ENCODE peak calls at places on chromosomes 13 and 19, in five cellular contexts. N is H1, K is HepG2, P is K562, R is GM12878. X is an unnamed sample.

GRCh38 chr13:25203256-25203794 is 31.2 kb upstream of the AMER2 start:
- DNase-seq in N (no peak), K (no peak), P (no peak), R (no peak), X (no peak)

GRCh38 chr19:13623686-13624405 is 117.6 kb upstream of the CACNA1A start:
- DNase-seq in N (no peak), K (no peak), P (no peak), R (no peak), X (no peak)

GRCh38 chr13:90633849-90634248 is 713.6 kb upstream of the MIR17HG start:
- DNase-seq in N (no peak), K (no peak), P (no peak), R (no peak), X (no peak)

GRCh38 chr19:12995596-12996541 is 594 bp downstream of the NFIX start:
- DNase-seq in N (no peak), K (no peak), P (peak; percentile 79), R (no peak), X (no peak)

GRCh38 chr13:98939552-98940306 is 38.1 kb downstream of the DOCK9 start:
- DNase-seq in N (no peak), K (no peak), P (no peak), R (no peak), X (no peak)

GRCh38 chr19:6796278-6796677 is 23.8 kb downstream of the VAV1 start:
- DNase-seq in N (no peak), K (no peak), P (no peak), R (no peak), X (no peak)

GRCh38 chr19:13718733-13719132 is 45.6 kb upstream of the MRI1 start:
- DNase-seq in N (no peak), K (no peak), P (no peak), R (no peak), X (no peak)

GRCh38 chr19:50835103-50835784 is 1.9 kb upstream of the KLK15 start:
- DNase-seq in N (no peak), K (no peak), P (no peak), R (no peak), X (no peak)

GRCh38 chr13:94722596-94722995 is 10.3 kb upstream of the SOX21 start:
- DNase-seq in N (no peak), K (no peak), P (no peak), R (no peak), X (no peak)

GRCh38 chr13:66895780-66896179 is 334.4 kb downstream of the PCDH9 start:
- DNase-seq in N (no peak), K (no peak), P (no peak), R (no peak), X (no peak)

GRCh38 chr19:8250596-8250995 is 41.4 kb downstream of the CERS4 start:
- DNase-seq in N (no peak), K (no peak), P (no peak), R (no peak), X (no peak)

GRCh38 chr19:11324079-11324661 is 15.3 kb downstream of the RAB3D start:
- DNase-seq in N (no peak), K (peak; percentile 86), P (peak; percentile 37), R (peak; percentile 71), X (no peak)

GRCh38 chr19:34513767-34514166 is 32.2 kb downstream of the WTIP start:
- DNase-seq in N (no peak), K (no peak), P (no peak), R (no peak), X (no peak)

GRCh38 chr13:90594694-90595093 is 752.8 kb upstream of the MIR17HG start:
- DNase-seq in N (no peak), K (no peak), P (no peak), R (no peak), X (no peak)

GRCh38 chr13:101384929-101385328 is 31.4 kb downstream of the NALCN start:
- DNase-seq in N (no peak), K (no peak), P (no peak), R (no peak), X (no peak)

GRCh38 chr13:50543767-50544166 is 299.7 kb downstream of the DLEU7 start:
- DNase-seq in N (no peak), K (no peak), P (no peak), R (no peak), X (no peak)

GRCh38 chr19:11227201-11227886 is 12.1 kb upstream of the ANGPTL8 start:
- DNase-seq in N (peak; percentile 94), K (peak; percentile 27), P (peak; percentile 92), R (no peak), X (peak; percentile 62)

GRCh38 chr13:24671367-24672117 is 8.7 kb upstream of the ATP12A start:
- DNase-seq in N (no peak), K (peak; percentile 54), P (peak; percentile 22), R (no peak), X (peak; percentile 67)

GRCh38 chr13:98998831-98999634 is 21.2 kb upstream of the DOCK9 start:
- DNase-seq in N (no peak), K (no peak), P (no peak), R (peak; percentile 41), X (no peak)

GRCh38 chr19:8840708-8841107 is 8.5 kb downstream of the MBD3L1 start:
- DNase-seq in N (no peak), K (no peak), P (no peak), R (no peak), X (no peak)

GRCh38 chr13:36666482-36667264 is 7.1 kb upstream of the SERTM1 start:
- DNase-seq in N (no peak), K (no peak), P (no peak), R (no peak), X (no peak)

GRCh38 chr13:44116562-44117315 is 237.0 kb downstream of the LACC1 start:
- DNase-seq in N (peak; percentile 47), K (no peak), P (no peak), R (no peak), X (no peak)

GRCh38 chr19:48999481-49000325 is 6.0 kb downstream of the RUVBL2 start:
- DNase-seq in N (peak; percentile 88), K (no peak), P (peak; percentile 60), R (no peak), X (no peak)

GRCh38 chr13:97018029-97018819 is 23.9 kb upstream of the OXGR1 start:
- DNase-seq in N (peak; percentile 58), K (peak; percentile 36), P (peak; percentile 16), R (no peak), X (peak; percentile 52)

GRCh38 chr13:23427342-23428182 is 5.9 kb downstream of the SACS start:
- DNase-seq in N (peak; percentile 35), K (peak; percentile 5), P (no peak), R (no peak), X (no peak)

GRCh38 chr19:34539396-34539795 is 57.8 kb downstream of the WTIP start:
- DNase-seq in N (no peak), K (no peak), P (no peak), R (no peak), X (no peak)

GRCh38 chr19:1773173-1773572 is 19.9 kb downstream of the ONECUT3 start:
- DNase-seq in N (no peak), K (no peak), P (no peak), R (no peak), X (peak; percentile 83)

GRCh38 chr13:36293497-36293896 is 4.1 kb downstream of the CCDC169 start:
- DNase-seq in N (no peak), K (no peak), P (no peak), R (no peak), X (no peak)

GRCh38 chr13:101970339-101970738 is 431.5 kb downstream of the FGF14 start:
- DNase-seq in N (no peak), K (no peak), P (no peak), R (no peak), X (no peak)

GRCh38 chr19:41327076-41327475 is 17.1 kb downstream of the CCDC97 start:
- DNase-seq in N (no peak), K (no peak), P (no peak), R (no peak), X (no peak)

GRCh38 chr13:76820759-76821158 is 65.4 kb downstream of the KCTD12 start:
- DNase-seq in N (no peak), K (no peak), P (no peak), R (no peak), X (no peak)

GRCh38 chr19:48874309-48875135 is 2.3 kb downstream of the PPP1R15A start:
- DNase-seq in N (no peak), K (no peak), P (peak; percentile 38), R (no peak), X (no peak)

GRCh38 chr13:111516712-111517640 is 196.5 kb downstream of the TEX29 start:
- DNase-seq in N (no peak), K (no peak), P (no peak), R (no peak), X (no peak)

GRCh38 chr19:11205939-11206570 is 8.7 kb upstream of the KANK2 start:
- DNase-seq in N (no peak), K (no peak), P (no peak), R (peak; percentile 47), X (no peak)

GRCh38 chr13:113527272-113527958 is 36.9 kb upstream of the DCUN1D2 start:
- DNase-seq in N (no peak), K (no peak), P (no peak), R (no peak), X (no peak)
- TF ChIP-seq SRF in N (no peak), K (no peak), P (no peak), R (no peak), X (no peak)

GRCh38 chr19:58262922-58263296 is 15.8 kb upstream of the ZNF8 start:
- DNase-seq in N (no peak), K (no peak), P (no peak), R (no peak), X (no peak)

GRCh38 chr19:58265100-58265499 is 13.7 kb upstream of the ZNF8 start:
- DNase-seq in N (no peak), K (no peak), P (no peak), R (no peak), X (no peak)

GRCh38 chr19:58268344-58268743 is 10.4 kb upstream of the ZNF8 start:
- DNase-seq in N (no peak), K (no peak), P (no peak), R (no peak), X (no peak)
- H3K9me3 ChIP-seq in N (peaks cover 32% of the 10 kb centered on the region), K (peaks cover 89% of the 10 kb centered on the region), P (peaks cover 48% of the 10 kb centered on the region), R (peaks cover 27% of the 10 kb centered on the region), X (peaks cover 15% of the 10 kb centered on the region)

DNA sequence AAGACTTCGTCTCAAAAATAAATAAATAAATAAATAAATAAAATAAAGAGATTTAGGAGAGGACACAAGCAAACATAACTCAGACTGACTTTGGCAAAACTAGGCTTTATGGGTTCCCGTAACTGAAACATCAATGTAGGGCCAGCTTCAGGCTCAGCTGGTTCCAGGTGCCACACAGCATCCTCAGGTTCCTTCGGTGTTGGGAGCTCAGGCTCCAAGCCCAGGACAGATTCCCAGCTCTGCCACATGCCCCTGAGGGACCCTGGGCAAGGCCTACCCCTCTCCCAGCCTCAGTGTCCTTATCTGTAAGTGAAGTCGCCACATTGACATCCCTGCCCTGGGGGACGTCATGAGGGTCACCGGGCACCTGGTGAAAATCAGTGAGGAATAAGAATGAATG is 18.7 kb downstream of the MISP start:
- DNase-seq in N (no peak), K (no peak), P (no peak), R (no peak), X (no peak)
- TF ChIP-seq SRF in N (no peak), K (no peak), P (no peak), R (no peak), X (no peak)

GRCh38 chr13:103031332-103031873 is 34.8 kb downstream of the SLC10A2 start:
- DNase-seq in N (no peak), K (no peak), P (no peak), R (peak; percentile 90), X (no peak)
- H3K9me3 ChIP-seq in N (no peaks in the 10 kb centered on the region), K (peaks cover 8% of the 10 kb centered on the region), P (no peaks in the 10 kb centered on the region), R (peaks cover 11% of the 10 kb centered on the region), X (no peaks in the 10 kb centered on the region)

GRCh38 chr19:39047076-39047475 is 14.7 kb upstream of the FBXO27 start:
- DNase-seq in N (no peak), K (no peak), P (no peak), R (no peak), X (no peak)
- TF ChIP-seq SRF in N (no peak), K (no peak), P (no peak), R (no peak), X (no peak)

X was measured in HCT116.